ENCODE peak calls at places on chromosomes 11 and 22, in seven cellular contexts. C is A549, Y is ureter, U is caudate nucleus, L is GM12892, R is T-helper 2 cell, K is aorta. N is an unnamed sample.

GRCh38 chr11:43489869-43490465 is 131.2 kb downstream of the TTC17 start:
- DNase-seq in C (no peak), Y (no peak), U (no peak), L (no peak), R (no peak), K (no peak), N (no peak)

GRCh38 chr22:43377486-43377995 is 34.3 kb upstream of the MPPED1 start:
- DNase-seq in C (no peak), Y (no peak), U (no peak), L (no peak), R (no peak), K (no peak), N (no peak)

GRCh38 chr11:134361661-134362060 is 29.9 kb downstream of the GLB1L2 start:
- DNase-seq in C (no peak), Y (no peak), U (no peak), L (no peak), R (no peak), K (peak; percentile 35), N (no peak)

GRCh38 chr22:19517171-19517500 is 7.1 kb downstream of the CLDN5 start:
- DNase-seq in C (no peak), Y (no peak), U (no peak), L (no peak), R (no peak), K (no peak), N (no peak)

GRCh38 chr11:121595717-121596156 is 143.0 kb upstream of the SORL1-AS1 start:
- DNase-seq in C (peak; percentile 8), Y (no peak), U (no peak), L (no peak), R (no peak), K (peak; percentile 82), N (no peak)

GRCh38 chr22:46514592-46515207 is 22.7 kb downstream of the CELSR1 start:
- DNase-seq in C (peak; percentile 72), Y (no peak), U (no peak), L (no peak), R (no peak), K (no peak), N (no peak)

GRCh38 chr11:14381968-14382367 is 23.0 kb upstream of the RRAS2 start:
- DNase-seq in C (no peak), Y (no peak), U (no peak), L (no peak), R (no peak), K (no peak), N (no peak)

GRCh38 chr11:13880719-13881118 is 81.8 kb upstream of the SPON1 start:
- DNase-seq in C (no peak), Y (no peak), U (no peak), L (no peak), R (no peak), K (no peak), N (no peak)

GRCh38 chr11:28903716-28904115 is 795.5 kb downstream of the METTL15 start:
- DNase-seq in C (no peak), Y (no peak), U (no peak), L (no peak), R (no peak), K (no peak), N (no peak)

GRCh38 chr11:7582338-7582985 is 68.7 kb downstream of the PPFIBP2 start:
- DNase-seq in C (no peak), Y (no peak), U (no peak), L (no peak), R (no peak), K (no peak), N (no peak)

GRCh38 chr11:76153609-76153949 is 52.7 kb downstream of the WNT11 start:
- DNase-seq in C (no peak), Y (no peak), U (no peak), L (no peak), R (no peak), K (no peak), N (no peak)

GRCh38 chr11:118012083-118012669 is 26.0 kb downstream of the IL10RA start:
- DNase-seq in C (no peak), Y (no peak), U (no peak), L (no peak), R (no peak), K (peak; percentile 68), N (no peak)

GRCh38 chr22:46370584-46371373 is 35.3 kb downstream of the TRMU start:
- DNase-seq in C (no peak), Y (no peak), U (no peak), L (no peak), R (no peak), K (no peak), N (no peak)

GRCh38 chr11:117221775-117222517 is 9.9 kb downstream of the PCSK7 start:
- DNase-seq in C (no peak), Y (peak; percentile 78), U (no peak), L (no peak), R (no peak), K (peak; percentile 83), N (no peak)

GRCh38 chr11:69567951-69568808 is 72.8 kb upstream of the CCND1 start:
- DNase-seq in C (no peak), Y (peak; percentile 13), U (no peak), L (no peak), R (no peak), K (no peak), N (no peak)

GRCh38 chr22:27526851-27527250 is 274.7 kb downstream of the MN1 start:
- DNase-seq in C (no peak), Y (no peak), U (no peak), L (no peak), R (no peak), K (no peak), N (no peak)

GRCh38 chr11:32704261-32704660 is 90.2 kb downstream of the CCDC73 start:
- DNase-seq in C (no peak), Y (no peak), U (no peak), L (no peak), R (no peak), K (no peak), N (no peak)

GRCh38 chr11:8219257-8220021 is 44.2 kb downstream of the LMO1 start:
- DNase-seq in C (peak; percentile 79), Y (no peak), U (no peak), L (peak; percentile 52), R (no peak), K (no peak), N (peak; percentile 39)

GRCh38 chr11:33930317-33931021 is 38.6 kb upstream of the LMO2 start:
- DNase-seq in C (no peak), Y (no peak), U (no peak), L (no peak), R (no peak), K (peak; percentile 59), N (no peak)

GRCh38 chr11:69451289-69451688 is 30.2 kb upstream of the LINC01488 start:
- DNase-seq in C (no peak), Y (no peak), U (no peak), L (no peak), R (no peak), K (no peak), N (no peak)

GRCh38 chr22:32877196-32877595 is 75.7 kb downstream of the TIMP3 start:
- DNase-seq in C (no peak), Y (no peak), U (no peak), L (no peak), R (no peak), K (no peak), N (no peak)

GRCh38 chr11:69122337-69122641 is 33.4 kb upstream of the SMIM38 start:
- DNase-seq in C (peak; percentile 32), Y (no peak), U (no peak), L (no peak), R (no peak), K (no peak), N (no peak)

GRCh38 chr22:38951734-38952133 is 5.7 kb upstream of the APOBEC3A start:
- DNase-seq in C (no peak), Y (no peak), U (no peak), L (no peak), R (no peak), K (peak; percentile 21), N (no peak)

GRCh38 chr22:28600546-28601143 is 79.0 kb downstream of the TTC28 start:
- DNase-seq in C (peak; percentile 11), Y (no peak), U (no peak), L (no peak), R (no peak), K (no peak), N (peak; percentile 3)

GRCh38 chr11:1572200-1573076 is at the start of gene DUSP8:
- DNase-seq in C (peak; percentile 87), Y (peak; percentile 91), U (peak; percentile 83), L (peak; percentile 90), R (peak; percentile 95), K (peak; percentile 95), N (peak; percentile 97)

GRCh38 chr22:44620129-44620840 is 81.7 kb upstream of the PRR5 start:
- DNase-seq in C (no peak), Y (peak; percentile 66), U (no peak), L (no peak), R (peak; percentile 47), K (peak; percentile 78), N (peak; percentile 44)

GRCh38 chr11:57324154-57324885 is 432 bp downstream of the TNKS1BP1 start:
- DNase-seq in C (peak; percentile 60), Y (peak; percentile 65), U (no peak), L (peak; percentile 59), R (no peak), K (peak; percentile 71), N (peak; percentile 57)

GRCh38 chr11:102225689-102226562 is 91.4 kb upstream of the BIRC3 start:
- DNase-seq in C (no peak), Y (no peak), U (no peak), L (no peak), R (no peak), K (no peak), N (no peak)

GRCh38 chr11:85096939-85097338 is 530.2 kb downstream of the DLG2 start:
- DNase-seq in C (no peak), Y (no peak), U (no peak), L (no peak), R (no peak), K (no peak), N (no peak)

GRCh38 chr11:112728288-112728687 is 232.9 kb upstream of the NCAM1 start:
- DNase-seq in C (no peak), Y (no peak), U (no peak), L (no peak), R (no peak), K (no peak), N (no peak)

GRCh38 chr11:80899381-80899780 is 1458.6 kb upstream of the TENM4 start:
- DNase-seq in C (no peak), Y (no peak), U (no peak), L (no peak), R (no peak), K (no peak), N (no peak)

GRCh38 chr22:36331306-36331911 is 56.4 kb downstream of the MYH9 start:
- DNase-seq in C (peak; percentile 67), Y (peak; percentile 88), U (peak; percentile 39), L (peak; percentile 73), R (peak; percentile 40), K (peak; percentile 95), N (peak; percentile 81)

N was measured in GM19239.